ENCODE peak calls at places on chromosomes 16 and 17, in nine cellular contexts. N is GM23338, I is endothelial cell of umbilical vein, Q is transverse colon, T is HepG2, J is breast epithelium, O is spleen, V is SK-N-SH, Z is esophagus muscularis mucosa. P is an unnamed sample.

GRCh38 chr16:3170440-3171180 is 17.4 kb upstream of the OR1F1 start:
- DNase-seq in Q (no peak), J (no peak), O (peak; percentile 55), T (no peak), N (peak; percentile 87), V (no peak), Z (no peak), I (no peak), P (no peak)

GRCh38 chr16:77304883-77305282 is 105.7 kb downstream of the SYCE1L start:
- DNase-seq in I (no peak), Q (no peak), J (no peak), V (no peak), O (no peak), T (peak; percentile 34), N (no peak), Z (no peak), P (no peak)

GRCh38 chr16:29007865-29008593 is 23.2 kb downstream of the LAT start:
- DNase-seq in T (no peak), O (no peak), Q (no peak), I (no peak), N (no peak), V (no peak), J (no peak), Z (no peak), P (no peak)

GRCh38 chr16:64540449-64540848 is 581.4 kb downstream of the CDH11 start:
- DNase-seq in V (no peak), O (no peak), I (no peak), Q (no peak), J (no peak), T (no peak), N (no peak), Z (no peak), P (no peak)

GRCh38 chr17:21419299-21420239 is 43.4 kb downstream of the KCNJ12 start:
- DNase-seq in Q (no peak), N (no peak), I (no peak), O (peak; percentile 62), T (no peak), Z (no peak), V (no peak), J (no peak), P (no peak)

GRCh38 chr16:26348095-26348494 is 656.3 kb downstream of the HS3ST4 start:
- DNase-seq in J (no peak), N (no peak), O (no peak), T (no peak), I (no peak), Z (peak; percentile 45), Q (no peak), V (no peak), P (no peak)

GRCh38 chr16:49674255-49674980 is 181.5 kb downstream of the ZNF423 start:
- DNase-seq in I (no peak), V (no peak), O (no peak), T (no peak), Q (no peak), Z (no peak), N (no peak), J (no peak), P (no peak)

GRCh38 chr16:17474572-17474971 is 3.8 kb upstream of the XYLT1 start:
- DNase-seq in O (peak; percentile 74), Z (no peak), T (no peak), I (no peak), N (no peak), Q (peak; percentile 20), J (no peak), V (no peak), P (no peak)

GRCh38 chr16:17467923-17468540 is 2.7 kb downstream of the XYLT1 start:
- DNase-seq in Q (peak; percentile 80), J (peak; percentile 48), T (peak; percentile 33), I (no peak), N (peak; percentile 85), V (peak; percentile 80), Z (no peak), O (peak; percentile 81), P (peak; percentile 67)

GRCh38 chr17:34182036-34182803 is 72.9 kb upstream of the CCL2 start:
- DNase-seq in V (peak; percentile 30), T (no peak), Q (no peak), Z (no peak), J (no peak), N (no peak), O (no peak), I (no peak), P (no peak)

GRCh38 chr16:998211-998610 is 16.6 kb downstream of the SOX8 start:
- DNase-seq in N (no peak), Z (no peak), O (no peak), J (no peak), T (no peak), Q (no peak), V (no peak), I (no peak), P (no peak)

GRCh38 chr16:998615-999014 is 17.0 kb downstream of the SOX8 start:
- DNase-seq in V (no peak), Z (no peak), J (no peak), T (no peak), I (no peak), N (no peak), Q (no peak), O (no peak), P (no peak)

GRCh38 chr16:995783-996182 is 14.2 kb downstream of the SOX8 start:
- DNase-seq in N (no peak), Q (no peak), Z (no peak), V (no peak), I (no peak), O (no peak), T (no peak), J (no peak), P (no peak)

GRCh38 chr16:996672-997071 is 15.1 kb downstream of the SOX8 start:
- DNase-seq in Z (no peak), I (no peak), O (no peak), N (no peak), V (no peak), Q (no peak), T (no peak), J (no peak), P (no peak)

DNA sequence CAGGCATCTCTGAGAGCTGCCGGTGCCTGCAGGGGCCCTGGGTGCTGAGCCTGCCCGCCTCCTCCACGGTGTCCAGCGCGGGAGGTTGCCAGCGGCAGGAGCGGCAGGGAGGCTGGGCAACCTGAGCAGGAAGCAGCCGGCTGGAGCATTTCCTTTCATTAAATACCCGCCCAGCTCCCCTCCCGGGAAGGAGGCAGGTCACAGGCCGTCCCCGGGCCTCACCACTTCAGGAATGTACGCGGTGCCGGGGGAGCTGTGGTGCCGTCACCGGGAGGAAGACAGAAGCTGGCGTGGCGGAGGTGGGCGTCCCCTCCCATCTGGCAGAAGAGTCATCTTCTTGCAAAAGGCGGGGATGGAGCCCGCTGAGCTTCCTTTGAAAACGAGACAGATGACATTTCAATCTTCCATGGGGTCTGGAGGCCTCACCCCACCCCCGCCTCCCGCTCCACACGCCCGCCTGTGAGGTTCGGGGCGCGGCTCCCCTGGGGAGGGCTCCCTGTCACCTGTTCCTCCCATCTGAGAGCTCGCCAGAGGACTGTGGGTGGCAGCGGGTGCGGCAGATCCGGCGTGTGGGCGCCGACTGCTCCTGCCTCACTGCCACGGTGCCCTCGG is 16.0 kb downstream of the SOX8 start:
- DNase-seq in T (no peak), Q (peak; percentile 26), I (peak; percentile 68), J (peak; percentile 79), N (peak; percentile 82), V (no peak), Z (no peak), O (no peak), P (peak; percentile 72)
- H3K4me3 ChIP-seq in T (no peak overlapping the region), Q (no peak overlapping the region), I (no peak overlapping the region), J (peak overlapping the region; percentile 59), N (no peak overlapping the region), V (no peak overlapping the region), Z (no peak overlapping the region), O (no peak overlapping the region), P (peak overlapping the region; percentile 37)

DNA sequence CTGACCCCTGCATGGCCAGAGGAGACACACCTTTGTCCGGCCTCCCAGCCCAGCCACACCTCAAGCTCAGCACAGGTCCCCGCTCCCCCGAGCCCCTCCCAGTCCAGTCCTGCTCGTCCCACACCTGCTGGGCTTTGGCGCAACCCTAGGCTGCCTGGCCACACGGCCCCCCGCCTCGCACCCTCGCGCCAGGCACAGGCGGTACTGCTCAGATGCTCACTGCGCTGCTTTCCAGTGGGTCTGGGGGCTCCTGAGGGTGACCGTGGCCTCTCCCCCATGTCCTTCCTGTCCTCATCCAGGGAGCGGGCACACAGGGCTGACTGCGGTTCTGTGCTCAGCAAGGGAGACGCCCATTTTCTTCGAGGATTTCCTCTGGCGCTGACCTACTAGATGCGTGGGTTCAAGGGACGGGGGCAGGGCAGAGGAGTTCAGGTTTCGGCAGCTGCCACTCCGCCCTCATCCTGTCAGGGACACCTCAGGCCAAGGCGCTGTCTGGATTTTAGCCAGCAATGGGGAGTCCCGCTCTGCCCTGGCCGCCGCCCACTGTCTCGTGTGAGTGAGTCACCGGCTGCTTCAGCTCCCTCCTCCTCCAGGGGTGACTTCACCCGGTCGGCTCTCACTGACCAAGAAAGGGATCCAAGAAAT is 118.0 kb upstream of the ZNF469 start:
- DNase-seq in V (no peak), J (peak; percentile 97), Q (peak; percentile 86), N (peak; percentile 62), I (peak; percentile 91), O (peak; percentile 88), T (peak; percentile 30), Z (peak; percentile 98), P (peak; percentile 94)
- TF ChIP-seq POLR2AphosphoS5 in V (no peak), J (peak; percentile 69), Q (no peak), N (no peak), I (peak; percentile 56), O (peak; percentile 66), T (no peak), Z (peak; percentile 73), P (peak; percentile 25)

DNA sequence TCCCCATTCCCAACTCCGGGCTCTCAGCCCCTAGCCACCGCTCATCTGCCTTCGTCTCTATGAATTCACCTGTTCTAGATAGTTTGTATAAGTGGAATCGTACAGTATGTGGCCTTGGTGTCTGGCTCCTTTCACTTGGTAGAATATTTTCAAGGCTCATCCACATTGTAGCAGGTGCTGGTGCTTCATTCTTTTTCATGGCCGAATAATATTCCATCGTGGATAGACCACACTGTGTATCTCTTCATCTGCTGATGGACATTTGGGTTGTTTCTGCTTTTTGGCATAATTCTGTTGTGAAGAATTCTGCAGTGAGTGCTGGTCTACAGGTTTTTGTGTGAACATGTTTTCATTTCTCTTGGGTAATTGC is 324.2 kb downstream of the SEC14L1 start:
- DNase-seq in I (no peak), N (no peak), J (no peak), V (no peak), Q (no peak), O (no peak), Z (no peak), T (no peak), P (no peak)
- H3K4me3 ChIP-seq in I (no peak overlapping the region), N (no peak overlapping the region), J (peak overlapping the region; percentile 2), V (no peak overlapping the region), Q (no peak overlapping the region), O (no peak overlapping the region), Z (no peak overlapping the region), T (no peak overlapping the region), P (peak overlapping the region; percentile 30)

DNA sequence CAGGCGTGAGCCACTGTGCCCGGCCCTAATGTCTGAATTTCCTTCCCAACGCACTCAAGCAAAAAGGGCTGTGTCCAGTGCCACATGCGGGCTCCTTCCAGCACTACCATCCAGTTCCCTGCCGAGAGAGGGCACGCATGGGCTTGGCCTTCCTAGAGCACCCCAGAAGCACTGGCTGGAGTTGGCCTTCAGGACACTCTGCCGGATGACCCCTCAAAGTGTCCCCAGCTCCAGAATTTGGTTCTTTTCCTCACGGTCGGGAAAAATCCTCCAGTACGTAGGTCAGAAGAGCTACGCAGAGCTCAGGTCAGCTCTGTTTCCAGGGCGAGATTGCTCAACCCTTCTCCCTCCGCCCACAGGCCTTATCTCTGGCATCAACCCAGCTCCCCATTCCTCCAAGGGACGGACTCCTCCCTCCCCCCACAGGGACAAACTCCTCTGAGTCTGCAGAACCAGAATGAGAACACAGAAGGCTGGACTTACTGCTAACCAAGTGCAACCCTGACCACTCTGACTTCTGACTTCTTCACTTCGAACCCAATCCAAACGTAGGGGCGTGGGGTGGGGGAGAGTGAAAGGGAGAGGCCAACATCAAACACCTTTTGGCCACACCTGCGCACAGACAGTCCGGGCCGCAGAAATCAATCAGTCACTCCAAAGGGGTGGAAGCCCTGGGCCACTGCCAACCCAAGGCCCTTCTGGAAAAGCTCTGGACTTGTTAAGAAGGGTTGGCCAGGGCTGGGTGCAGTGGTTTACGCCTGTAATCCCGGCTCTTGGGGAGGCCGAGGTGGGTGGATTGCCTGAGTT is 3.6 kb downstream of the CDC42EP4 start:
- DNase-seq in J (peak; percentile 88), Q (peak; percentile 92), O (no peak), Z (no peak), I (peak; percentile 68), T (peak; percentile 91), V (no peak), N (no peak), P (peak; percentile 94)
- TF ChIP-seq POLR2AphosphoS5 in J (peak; percentile 76), Q (peak; percentile 84), O (peak; percentile 74), Z (peak; percentile 72), I (no peak), T (peak; percentile 61), V (peak; percentile 76), N (no peak), P (peak; percentile 94)